ENCODE peak calls at places on chromosomes 4 and X, in ten cellular contexts. R is activated CD4-positive, alpha-beta T cell treated with anti-CD3 and anti-CD28 coated beads for 36 hours; A is NCI-H2171 treated with DMSO at 0.1 percent for 48 hours; I is cardiac fibroblast; W is central memory CD8-positive, alpha-beta T cell; F is OCI-LY7; Z is left ventricle myocardium superior; D is effector CD4-positive, alpha-beta T cell; E is Right ventricle myocardium inferior; B is AG20443. O is an unnamed sample.

GRCh38 chr4:89482248-89482647 is 174.6 kb upstream of the GPRIN3 start:
- DNase-seq in R (no peak), A (peak), I (peak), W (no peak), F (peak), Z (no peak), D (no peak), E (no peak), B (peak), O (peak)

GRCh38 chrX:11533211-11533651 is 132.5 kb downstream of the ARHGAP6 start:
- DNase-seq in R (no peak), A (peak), I (peak), W (no peak), F (peak), Z (no peak), D (no peak), E (no peak), B (peak), O (peak)

GRCh38 chr4:130545171-130545570 is 1449.2 kb downstream of the C4orf33 start:
- DNase-seq in R (no peak), A (no peak), I (no peak), W (no peak), F (no peak), Z (no peak), D (no peak), E (no peak), B (no peak), O (no peak)

GRCh38 chr4:156255205-156255604 is 301.5 kb upstream of the CTSO start:
- DNase-seq in R (no peak), A (peak), I (no peak), W (no peak), F (no peak), Z (no peak), D (no peak), E (no peak), B (peak), O (no peak)

GRCh38 chrX:43971966-43972961 is 926 bp downstream of the NDP start:
- DNase-seq in R (no peak), A (no peak), I (peak), W (no peak), F (no peak), Z (no peak), D (no peak), E (no peak), B (no peak), O (no peak)

GRCh38 chr4:123997736-123998449 is 601.3 kb downstream of the SPRY1 start:
- DNase-seq in R (no peak), A (no peak), I (no peak), W (no peak), F (no peak), Z (no peak), D (no peak), E (no peak), B (no peak), O (no peak)

GRCh38 chrX:110415440-110416167 is 57.0 kb downstream of the RTL9 start:
- DNase-seq in R (no peak), A (no peak), I (peak), W (no peak), F (no peak), Z (no peak), D (no peak), E (no peak), B (peak), O (no peak)

GRCh38 chr4:13642576-13642975 is 15.1 kb upstream of the BOD1L1 start:
- DNase-seq in R (no peak), A (no peak), I (peak), W (no peak), F (no peak), Z (no peak), D (no peak), E (no peak), B (no peak), O (no peak)

GRCh38 chrX:53085661-53086229 is 3.6 kb downstream of the TSPYL2 start:
- DNase-seq in R (no peak), A (no peak), I (no peak), W (no peak), F (no peak), Z (no peak), D (no peak), E (no peak), B (no peak), O (no peak)

GRCh38 chrX:138890491-138890890 is 179.0 kb upstream of the FGF13 start:
- DNase-seq in R (no peak), A (no peak), I (no peak), W (no peak), F (no peak), Z (no peak), D (no peak), E (no peak), B (peak), O (no peak)

GRCh38 chr4:167100120-167100519 is 134.2 kb downstream of the SPOCK3 start:
- DNase-seq in R (no peak), A (no peak), I (peak), W (no peak), F (no peak), Z (no peak), D (no peak), E (no peak), B (no peak), O (no peak)

GRCh38 chr4:7680106-7680505 is 245.4 kb upstream of the PSAPL1 start:
- DNase-seq in R (no peak), A (no peak), I (no peak), W (no peak), F (no peak), Z (peak), D (no peak), E (peak), B (no peak), O (peak)

GRCh38 chr4:83964996-83965541 is 429.2 kb downstream of the GPAT3 start:
- DNase-seq in R (no peak), A (peak), I (peak), W (no peak), F (peak), Z (no peak), D (no peak), E (no peak), B (peak), O (no peak)

O was measured in osteoblast.